ENCODE peak calls at places on chromosomes 4 and X, in seven cellular contexts. One of them, this sample, is unnamed.

GRCh38 chrX:20420058-20420457 is 153.3 kb upstream of the RPS6KA3 start:
- DNase-seq in naive thymus-derived CD8-positive, alpha-beta T cell: no peak
- DNase-seq in HFFc6: no peak
- DNase-seq in LHCN-M2: no peak
- DNase-seq in NCI-H2107: no peak
- DNase-seq in T-helper 1 cell: no peak
- DNase-seq in T-helper 9 cell: no peak
- DNase-seq in this sample: no peak

GRCh38 chr4:185096032-185096653 is 46.9 kb upstream of the SLC25A4 start:
- DNase-seq in T-helper 1 cell: peak
- DNase-seq in NCI-H2107: no peak
- DNase-seq in naive thymus-derived CD8-positive, alpha-beta T cell: peak
- DNase-seq in T-helper 9 cell: no peak
- DNase-seq in LHCN-M2: peak
- DNase-seq in HFFc6: peak
- DNase-seq in this sample: no peak

GRCh38 chr4:180521181-180521580 is 1722.0 kb upstream of the TENM3 start:
- DNase-seq in HFFc6: no peak
- DNase-seq in naive thymus-derived CD8-positive, alpha-beta T cell: no peak
- DNase-seq in NCI-H2107: no peak
- DNase-seq in LHCN-M2: no peak
- DNase-seq in T-helper 1 cell: no peak
- DNase-seq in T-helper 9 cell: no peak
- DNase-seq in this sample: no peak

GRCh38 chrX:24498181-24498580 is 33.1 kb downstream of the PDK3 start:
- DNase-seq in naive thymus-derived CD8-positive, alpha-beta T cell: peak
- DNase-seq in LHCN-M2: no peak
- DNase-seq in HFFc6: peak
- DNase-seq in NCI-H2107: no peak
- DNase-seq in T-helper 1 cell: no peak
- DNase-seq in T-helper 9 cell: no peak
- DNase-seq in this sample: no peak

GRCh38 chr4:54005475-54005874 is 58.9 kb downstream of the CHIC2 start:
- DNase-seq in NCI-H2107: no peak
- DNase-seq in LHCN-M2: peak
- DNase-seq in T-helper 1 cell: peak
- DNase-seq in HFFc6: no peak
- DNase-seq in naive thymus-derived CD8-positive, alpha-beta T cell: no peak
- DNase-seq in T-helper 9 cell: no peak
- DNase-seq in this sample: no peak

GRCh38 chrX:103517246-103517645 is 2.0 kb downstream of the RAB40A start:
- DNase-seq in LHCN-M2: peak
- DNase-seq in NCI-H2107: no peak
- DNase-seq in T-helper 1 cell: no peak
- DNase-seq in T-helper 9 cell: no peak
- DNase-seq in HFFc6: peak
- DNase-seq in naive thymus-derived CD8-positive, alpha-beta T cell: no peak
- DNase-seq in this sample: no peak

GRCh38 chr4:19213388-19213787 is 1038.3 kb upstream of the SLIT2 start:
- DNase-seq in naive thymus-derived CD8-positive, alpha-beta T cell: no peak
- DNase-seq in NCI-H2107: no peak
- DNase-seq in T-helper 1 cell: no peak
- DNase-seq in HFFc6: peak
- DNase-seq in LHCN-M2: no peak
- DNase-seq in T-helper 9 cell: no peak
- DNase-seq in this sample: no peak

GRCh38 chr4:151195801-151196200 is 81.2 kb upstream of the PRSS48 start:
- DNase-seq in NCI-H2107: no peak
- DNase-seq in naive thymus-derived CD8-positive, alpha-beta T cell: no peak
- DNase-seq in LHCN-M2: peak
- DNase-seq in HFFc6: peak
- DNase-seq in T-helper 9 cell: no peak
- DNase-seq in T-helper 1 cell: no peak
- DNase-seq in this sample: no peak

GRCh38 chr4:161010227-161010626 is 1153.6 kb downstream of the FSTL5 start:
- DNase-seq in naive thymus-derived CD8-positive, alpha-beta T cell: no peak
- DNase-seq in HFFc6: no peak
- DNase-seq in T-helper 9 cell: no peak
- DNase-seq in T-helper 1 cell: no peak
- DNase-seq in NCI-H2107: no peak
- DNase-seq in LHCN-M2: no peak
- DNase-seq in this sample: no peak

GRCh38 chr4:612052-612748 is 13.2 kb upstream of the PDE6B start:
- DNase-seq in NCI-H2107: no peak
- DNase-seq in T-helper 9 cell: no peak
- DNase-seq in T-helper 1 cell: no peak
- DNase-seq in naive thymus-derived CD8-positive, alpha-beta T cell: no peak
- DNase-seq in LHCN-M2: no peak
- DNase-seq in HFFc6: no peak
- DNase-seq in this sample: no peak

GRCh38 chr4:16443504-16444088 is 217.3 kb upstream of the TAPT1 start:
- DNase-seq in T-helper 9 cell: no peak
- DNase-seq in NCI-H2107: no peak
- DNase-seq in naive thymus-derived CD8-positive, alpha-beta T cell: peak
- DNase-seq in T-helper 1 cell: peak
- DNase-seq in LHCN-M2: peak
- DNase-seq in HFFc6: peak
- DNase-seq in this sample: no peak

GRCh38 chr4:148692242-148692641 is 250.0 kb upstream of the NR3C2 start:
- DNase-seq in NCI-H2107: no peak
- DNase-seq in LHCN-M2: no peak
- DNase-seq in HFFc6: no peak
- DNase-seq in T-helper 1 cell: no peak
- DNase-seq in T-helper 9 cell: no peak
- DNase-seq in naive thymus-derived CD8-positive, alpha-beta T cell: no peak
- DNase-seq in this sample: no peak

GRCh38 chr4:140152015-140152703 is 1.8 kb downstream of the MAML3 start:
- DNase-seq in naive thymus-derived CD8-positive, alpha-beta T cell: peak
- DNase-seq in NCI-H2107: peak
- DNase-seq in T-helper 9 cell: peak
- DNase-seq in HFFc6: no peak
- DNase-seq in LHCN-M2: no peak
- DNase-seq in T-helper 1 cell: peak
- DNase-seq in this sample: peak